ENCODE peak calls at places on chromosomes 5 and 9, in ten cellular contexts. One of them, this sample, is unnamed.

GRCh38 chr9:99231708-99232107 is 9.6 kb downstream of the SEC61B start:
- DNase-seq in transverse colon: no peak
- DNase-seq in IMR-90: peak; percentile 11
- DNase-seq in sigmoid colon: no peak
- DNase-seq in adrenal gland: peak; percentile 29
- DNase-seq in heart left ventricle: no peak
- DNase-seq in gastrocnemius medialis: peak; percentile 52
- DNase-seq in prostate gland: no peak
- DNase-seq in endothelial cell of umbilical vein: no peak
- DNase-seq in ovary: no peak
- DNase-seq in this sample: peak; percentile 45

GRCh38 chr5:56480305-56481146 is 247.4 kb upstream of the ANKRD55 start:
- DNase-seq in transverse colon: peak; percentile 48
- DNase-seq in IMR-90: peak; percentile 84
- DNase-seq in sigmoid colon: peak; percentile 78
- DNase-seq in adrenal gland: peak; percentile 72
- DNase-seq in heart left ventricle: peak; percentile 82
- DNase-seq in gastrocnemius medialis: peak; percentile 16
- DNase-seq in prostate gland: peak; percentile 27
- DNase-seq in endothelial cell of umbilical vein: peak; percentile 58
- DNase-seq in ovary: peak; percentile 65
- DNase-seq in this sample: peak; percentile 21

GRCh38 chr5:124318661-124319060 is 427.8 kb downstream of the ZNF608 start:
- DNase-seq in transverse colon: no peak
- DNase-seq in IMR-90: no peak
- DNase-seq in sigmoid colon: no peak
- DNase-seq in adrenal gland: no peak
- DNase-seq in heart left ventricle: no peak
- DNase-seq in gastrocnemius medialis: no peak
- DNase-seq in prostate gland: no peak
- DNase-seq in endothelial cell of umbilical vein: no peak
- DNase-seq in ovary: no peak
- DNase-seq in this sample: no peak

GRCh38 chr9:134585746-134586706 is 55.6 kb upstream of the COL5A1 start:
- DNase-seq in transverse colon: no peak
- DNase-seq in IMR-90: peak; percentile 75
- DNase-seq in sigmoid colon: no peak
- DNase-seq in adrenal gland: peak; percentile 42
- DNase-seq in heart left ventricle: no peak
- DNase-seq in gastrocnemius medialis: no peak
- DNase-seq in prostate gland: no peak
- DNase-seq in endothelial cell of umbilical vein: no peak
- DNase-seq in ovary: no peak
- DNase-seq in this sample: no peak

GRCh38 chr9:93033541-93033940 is 25.0 kb upstream of the SUSD3 start:
- DNase-seq in transverse colon: no peak
- DNase-seq in IMR-90: no peak
- DNase-seq in sigmoid colon: no peak
- DNase-seq in adrenal gland: no peak
- DNase-seq in heart left ventricle: no peak
- DNase-seq in gastrocnemius medialis: no peak
- DNase-seq in prostate gland: no peak
- DNase-seq in endothelial cell of umbilical vein: no peak
- DNase-seq in ovary: no peak
- DNase-seq in this sample: no peak

GRCh38 chr5:27947088-27947487 is 908.7 kb upstream of the CDH9 start:
- DNase-seq in transverse colon: no peak
- DNase-seq in IMR-90: no peak
- DNase-seq in sigmoid colon: no peak
- DNase-seq in adrenal gland: no peak
- DNase-seq in heart left ventricle: no peak
- DNase-seq in gastrocnemius medialis: no peak
- DNase-seq in prostate gland: no peak
- DNase-seq in endothelial cell of umbilical vein: no peak
- DNase-seq in ovary: no peak
- DNase-seq in this sample: no peak

GRCh38 chr9:3332802-3333201 is 193.0 kb downstream of the RFX3 start:
- DNase-seq in transverse colon: no peak
- DNase-seq in IMR-90: no peak
- DNase-seq in sigmoid colon: no peak
- DNase-seq in adrenal gland: no peak
- DNase-seq in heart left ventricle: no peak
- DNase-seq in gastrocnemius medialis: no peak
- DNase-seq in prostate gland: no peak
- DNase-seq in endothelial cell of umbilical vein: peak; percentile 88
- DNase-seq in ovary: no peak
- DNase-seq in this sample: no peak

GRCh38 chr5:88256872-88257271 is 11.8 kb downstream of the TMEM161B start:
- DNase-seq in transverse colon: no peak
- DNase-seq in IMR-90: no peak
- DNase-seq in sigmoid colon: no peak
- DNase-seq in adrenal gland: peak; percentile 18
- DNase-seq in heart left ventricle: no peak
- DNase-seq in gastrocnemius medialis: no peak
- DNase-seq in prostate gland: no peak
- DNase-seq in endothelial cell of umbilical vein: no peak
- DNase-seq in ovary: no peak
- DNase-seq in this sample: no peak

GRCh38 chr5:92552206-92553160 is 1028.5 kb downstream of the NR2F1-AS1 start:
- DNase-seq in transverse colon: no peak
- DNase-seq in IMR-90: peak; percentile 99
- DNase-seq in sigmoid colon: no peak
- DNase-seq in adrenal gland: no peak
- DNase-seq in heart left ventricle: no peak
- DNase-seq in gastrocnemius medialis: no peak
- DNase-seq in prostate gland: no peak
- DNase-seq in endothelial cell of umbilical vein: peak; percentile 82
- DNase-seq in ovary: no peak
- DNase-seq in this sample: no peak

GRCh38 chr5:158716668-158717067 is 383.0 kb downstream of the EBF1 start:
- DNase-seq in transverse colon: no peak
- DNase-seq in IMR-90: no peak
- DNase-seq in sigmoid colon: no peak
- DNase-seq in adrenal gland: no peak
- DNase-seq in heart left ventricle: no peak
- DNase-seq in gastrocnemius medialis: no peak
- DNase-seq in prostate gland: no peak
- DNase-seq in endothelial cell of umbilical vein: peak; percentile 1
- DNase-seq in ovary: no peak
- DNase-seq in this sample: no peak

GRCh38 chr9:15423328-15423985 is 781 bp downstream of the SNAPC3 start:
- DNase-seq in transverse colon: no peak
- DNase-seq in IMR-90: peak; percentile 43
- DNase-seq in sigmoid colon: no peak
- DNase-seq in adrenal gland: no peak
- DNase-seq in heart left ventricle: no peak
- DNase-seq in gastrocnemius medialis: no peak
- DNase-seq in prostate gland: no peak
- DNase-seq in endothelial cell of umbilical vein: peak; percentile 56
- DNase-seq in ovary: no peak
- DNase-seq in this sample: peak; percentile 51

GRCh38 chr9:92970467-92970923 is 23.2 kb downstream of the FGD3 start:
- DNase-seq in transverse colon: no peak
- DNase-seq in IMR-90: peak; percentile 4
- DNase-seq in sigmoid colon: no peak
- DNase-seq in adrenal gland: no peak
- DNase-seq in heart left ventricle: no peak
- DNase-seq in gastrocnemius medialis: no peak
- DNase-seq in prostate gland: no peak
- DNase-seq in endothelial cell of umbilical vein: no peak
- DNase-seq in ovary: no peak
- DNase-seq in this sample: no peak

GRCh38 chr5:16536246-16536645 is 70.6 kb upstream of the ZNF622 start:
- DNase-seq in transverse colon: no peak
- DNase-seq in IMR-90: peak; percentile 24
- DNase-seq in sigmoid colon: no peak
- DNase-seq in adrenal gland: no peak
- DNase-seq in heart left ventricle: no peak
- DNase-seq in gastrocnemius medialis: no peak
- DNase-seq in prostate gland: no peak
- DNase-seq in endothelial cell of umbilical vein: no peak
- DNase-seq in ovary: no peak
- DNase-seq in this sample: no peak

GRCh38 chr5:83450183-83450839 is 21.2 kb upstream of the VCAN start:
- DNase-seq in transverse colon: no peak
- DNase-seq in IMR-90: no peak
- DNase-seq in sigmoid colon: no peak
- DNase-seq in adrenal gland: no peak
- DNase-seq in heart left ventricle: no peak
- DNase-seq in gastrocnemius medialis: no peak
- DNase-seq in prostate gland: no peak
- DNase-seq in endothelial cell of umbilical vein: peak; percentile 36
- DNase-seq in ovary: no peak
- DNase-seq in this sample: no peak

GRCh38 chr5:777756-778161 is 6.8 kb downstream of the ZDHHC11B start:
- DNase-seq in transverse colon: no peak
- DNase-seq in IMR-90: no peak
- DNase-seq in sigmoid colon: no peak
- DNase-seq in adrenal gland: no peak
- DNase-seq in heart left ventricle: no peak
- DNase-seq in gastrocnemius medialis: no peak
- DNase-seq in prostate gland: no peak
- DNase-seq in endothelial cell of umbilical vein: no peak
- DNase-seq in ovary: no peak
- DNase-seq in this sample: no peak

GRCh38 chr5:179805070-179805528 is 1.6 kb downstream of the MGAT4B start:
- DNase-seq in transverse colon: peak; percentile 87
- DNase-seq in IMR-90: no peak
- DNase-seq in sigmoid colon: peak; percentile 66
- DNase-seq in adrenal gland: peak; percentile 70
- DNase-seq in heart left ventricle: peak; percentile 42
- DNase-seq in gastrocnemius medialis: peak; percentile 35
- DNase-seq in prostate gland: no peak
- DNase-seq in endothelial cell of umbilical vein: no peak
- DNase-seq in ovary: no peak
- DNase-seq in this sample: no peak
- TF ChIP-seq POLR2A in transverse colon: peak; percentile 89
- TF ChIP-seq POLR2A in IMR-90: no peak
- TF ChIP-seq POLR2A in sigmoid colon: peak; percentile 76
- TF ChIP-seq POLR2A in adrenal gland: peak; percentile 61
- TF ChIP-seq POLR2A in heart left ventricle: no peak
- TF ChIP-seq POLR2A in gastrocnemius medialis: no peak
- TF ChIP-seq POLR2A in prostate gland: no peak
- TF ChIP-seq POLR2A in endothelial cell of umbilical vein: no peak
- TF ChIP-seq POLR2A in ovary: no peak
- TF ChIP-seq POLR2A in this sample: peak; percentile 29

GRCh38 chr5:141636413-141637265 is at the start of the genes HDAC3 and RELL2:
- DNase-seq in transverse colon: peak; percentile 97
- DNase-seq in IMR-90: peak; percentile 83
- DNase-seq in sigmoid colon: peak; percentile 96
- DNase-seq in adrenal gland: peak; percentile 95
- DNase-seq in heart left ventricle: peak; percentile 95
- DNase-seq in gastrocnemius medialis: peak; percentile 91
- DNase-seq in prostate gland: peak; percentile 93
- DNase-seq in endothelial cell of umbilical vein: peak; percentile 95
- DNase-seq in ovary: peak; percentile 95
- DNase-seq in this sample: peak; percentile 96
- TF ChIP-seq POLR2A in transverse colon: peak; percentile 63
- TF ChIP-seq POLR2A in IMR-90: peak; percentile 80
- TF ChIP-seq POLR2A in sigmoid colon: peak; percentile 59
- TF ChIP-seq POLR2A in adrenal gland: peak; percentile 86
- TF ChIP-seq POLR2A in heart left ventricle: peak; percentile 97
- TF ChIP-seq POLR2A in gastrocnemius medialis: peak; percentile 95
- TF ChIP-seq POLR2A in prostate gland: peak; percentile 92
- TF ChIP-seq POLR2A in endothelial cell of umbilical vein: peak; percentile 88
- TF ChIP-seq POLR2A in ovary: peak; percentile 84
- TF ChIP-seq POLR2A in this sample: peak; percentile 90

GRCh38 chr9:133367221-133367620 is 8.6 kb downstream of the SURF4 start:
- DNase-seq in transverse colon: no peak
- DNase-seq in IMR-90: no peak
- DNase-seq in sigmoid colon: no peak
- DNase-seq in adrenal gland: no peak
- DNase-seq in heart left ventricle: no peak
- DNase-seq in gastrocnemius medialis: no peak
- DNase-seq in prostate gland: no peak
- DNase-seq in endothelial cell of umbilical vein: no peak
- DNase-seq in ovary: no peak
- DNase-seq in this sample: no peak
- TF ChIP-seq POLR2A in transverse colon: no peak
- TF ChIP-seq POLR2A in IMR-90: no peak
- TF ChIP-seq POLR2A in sigmoid colon: no peak
- TF ChIP-seq POLR2A in adrenal gland: no peak
- TF ChIP-seq POLR2A in heart left ventricle: no peak
- TF ChIP-seq POLR2A in gastrocnemius medialis: no peak
- TF ChIP-seq POLR2A in prostate gland: no peak
- TF ChIP-seq POLR2A in endothelial cell of umbilical vein: no peak
- TF ChIP-seq POLR2A in ovary: no peak
- TF ChIP-seq POLR2A in this sample: no peak

GRCh38 chr9:83969602-83970001 is 10.4 kb downstream of the HNRNPK start:
- DNase-seq in transverse colon: no peak
- DNase-seq in IMR-90: no peak
- DNase-seq in sigmoid colon: no peak
- DNase-seq in adrenal gland: no peak
- DNase-seq in heart left ventricle: no peak
- DNase-seq in gastrocnemius medialis: no peak
- DNase-seq in prostate gland: no peak
- DNase-seq in endothelial cell of umbilical vein: no peak
- DNase-seq in ovary: no peak
- DNase-seq in this sample: no peak

GRCh38 chr9:83964973-83965349 is 15.1 kb downstream of the HNRNPK start:
- DNase-seq in transverse colon: no peak
- DNase-seq in IMR-90: peak; percentile 41
- DNase-seq in sigmoid colon: no peak
- DNase-seq in adrenal gland: no peak
- DNase-seq in heart left ventricle: no peak
- DNase-seq in gastrocnemius medialis: no peak
- DNase-seq in prostate gland: no peak
- DNase-seq in endothelial cell of umbilical vein: peak; percentile 24
- DNase-seq in ovary: no peak
- DNase-seq in this sample: peak; percentile 41

GRCh38 chr9:83967083-83967482 is 12.9 kb downstream of the HNRNPK start:
- DNase-seq in transverse colon: no peak
- DNase-seq in IMR-90: no peak
- DNase-seq in sigmoid colon: no peak
- DNase-seq in adrenal gland: no peak
- DNase-seq in heart left ventricle: no peak
- DNase-seq in gastrocnemius medialis: no peak
- DNase-seq in prostate gland: no peak
- DNase-seq in endothelial cell of umbilical vein: no peak
- DNase-seq in ovary: no peak
- DNase-seq in this sample: no peak

GRCh38 chr9:83965350-83966208 is 14.4 kb downstream of the HNRNPK start:
- DNase-seq in transverse colon: no peak
- DNase-seq in IMR-90: peak; percentile 43
- DNase-seq in sigmoid colon: no peak
- DNase-seq in adrenal gland: no peak
- DNase-seq in heart left ventricle: no peak
- DNase-seq in gastrocnemius medialis: no peak
- DNase-seq in prostate gland: no peak
- DNase-seq in endothelial cell of umbilical vein: no peak
- DNase-seq in ovary: no peak
- DNase-seq in this sample: peak; percentile 61

DNA sequence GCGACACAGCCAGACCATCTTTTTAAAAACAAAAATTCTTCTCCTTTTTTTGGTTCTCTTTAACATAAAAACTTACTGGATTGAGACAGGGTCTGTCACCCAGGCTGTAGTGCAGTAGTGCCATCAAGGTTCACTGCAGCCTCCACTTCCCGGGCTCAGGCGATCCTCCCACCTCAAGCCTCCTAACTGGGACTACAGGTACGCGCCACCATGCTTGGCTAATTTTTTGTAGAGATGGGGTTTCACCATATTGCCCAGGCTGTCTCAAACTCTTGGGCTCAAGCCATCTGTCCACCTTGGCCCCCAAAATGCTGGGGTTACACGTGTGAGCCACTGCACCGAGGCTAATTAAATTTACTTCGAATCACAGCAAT is 13.8 kb downstream of the HNRNPK start:
- DNase-seq in transverse colon: no peak
- DNase-seq in IMR-90: no peak
- DNase-seq in sigmoid colon: no peak
- DNase-seq in adrenal gland: no peak
- DNase-seq in heart left ventricle: no peak
- DNase-seq in gastrocnemius medialis: no peak
- DNase-seq in prostate gland: no peak
- DNase-seq in endothelial cell of umbilical vein: no peak
- DNase-seq in ovary: no peak
- DNase-seq in this sample: no peak
- TF ChIP-seq POLR2A in transverse colon: no peak
- TF ChIP-seq POLR2A in IMR-90: no peak
- TF ChIP-seq POLR2A in sigmoid colon: no peak
- TF ChIP-seq POLR2A in adrenal gland: no peak
- TF ChIP-seq POLR2A in heart left ventricle: no peak
- TF ChIP-seq POLR2A in gastrocnemius medialis: no peak
- TF ChIP-seq POLR2A in prostate gland: no peak
- TF ChIP-seq POLR2A in endothelial cell of umbilical vein: no peak
- TF ChIP-seq POLR2A in ovary: no peak
- TF ChIP-seq POLR2A in this sample: no peak